ENCODE peak calls at places on chromosomes 5 and 9, in seven cellular contexts. G is H9, I is mammary epithelial cell, L is neural progenitor cell, Z is IMR-90, C is HCT116, R is K562. Q is an unnamed sample.

GRCh38 chr5:1325191-1325741 is 19.6 kb downstream of the CLPTM1L start:
- DNase-seq in I (no peak), R (no peak), Z (no peak), G (peak; percentile 8), L (no peak), C (no peak), Q (no peak)

GRCh38 chr5:36880761-36881160 is 4.2 kb downstream of the NIPBL start:
- DNase-seq in C (no peak), I (peak; percentile 25), L (no peak), G (no peak), R (no peak), Z (no peak), Q (no peak)

GRCh38 chr9:12765399-12765798 is 9.4 kb upstream of the LURAP1L start:
- DNase-seq in G (no peak), Z (no peak), L (no peak), I (peak; percentile 24), R (no peak), C (no peak), Q (no peak)

GRCh38 chr9:111886983-111887718 is 9.5 kb upstream of the UGCG start:
- DNase-seq in L (no peak), G (no peak), R (no peak), I (no peak), C (no peak), Z (no peak), Q (no peak)

GRCh38 chr9:107438211-107439030 is 51.1 kb downstream of the KLF4 start:
- DNase-seq in G (peak; percentile 81), Z (no peak), R (no peak), L (peak; percentile 62), I (no peak), C (no peak), Q (no peak)

GRCh38 chr5:65927497-65928340 is 1.3 kb downstream of the ERBIN start:
- DNase-seq in I (peak; percentile 59), Z (peak; percentile 72), R (no peak), G (no peak), L (peak; percentile 40), C (no peak), Q (peak; percentile 50)

GRCh38 chr9:93002700-93003099 is 55.4 kb downstream of the FGD3 start:
- DNase-seq in I (no peak), L (no peak), R (no peak), Z (no peak), C (no peak), G (no peak), Q (no peak)

GRCh38 chr9:34513567-34514214 is 9.1 kb downstream of the ENHO start:
- DNase-seq in I (no peak), L (peak; percentile 76), R (no peak), Z (no peak), G (peak; percentile 84), C (no peak), Q (no peak)

GRCh38 chr9:80690340-80690939 is 998.9 kb downstream of the TLE1 start:
- DNase-seq in G (no peak), Z (no peak), C (no peak), R (no peak), I (no peak), L (no peak), Q (no peak)

GRCh38 chr5:166581827-166582226 is 1709.6 kb upstream of the WWC1 start:
- DNase-seq in L (no peak), C (no peak), G (no peak), Z (no peak), R (no peak), I (peak; percentile 0), Q (no peak)

GRCh38 chr9:126002476-126003350 is 255.5 kb downstream of the PBX3 start:
- DNase-seq in G (no peak), L (no peak), I (no peak), R (no peak), Z (no peak), C (no peak), Q (no peak)

GRCh38 chr5:1312206-1312605 is 17.3 kb upstream of the TERT start:
- DNase-seq in Z (no peak), C (no peak), L (no peak), R (no peak), I (no peak), G (no peak), Q (peak; percentile 41)

GRCh38 chr5:152568101-152568500 is 163.0 kb upstream of the NMUR2 start:
- DNase-seq in I (no peak), Z (no peak), G (no peak), C (no peak), R (no peak), L (no peak), Q (no peak)

GRCh38 chr5:96198673-96199072 is 234.4 kb downstream of the PCSK1 start:
- DNase-seq in Z (peak; percentile 70), I (no peak), L (no peak), G (no peak), C (no peak), R (no peak), Q (no peak)

GRCh38 chr9:32350682-32351081 is 33.8 kb upstream of the ACO1 start:
- DNase-seq in I (peak; percentile 14), R (no peak), C (peak; percentile 10), G (no peak), Z (peak; percentile 17), L (no peak), Q (peak; percentile 42)

GRCh38 chr5:140882591-140882899 is 621 bp downstream of the PCDHA13 start:
- DNase-seq in Z (no peak), I (peak; percentile 49), R (no peak), L (peak; percentile 52), G (peak; percentile 59), C (peak; percentile 46), Q (no peak)

GRCh38 chr5:66223637-66224036 is 79.5 kb downstream of the SREK1 start:
- DNase-seq in R (peak; percentile 28), I (no peak), Z (no peak), C (peak; percentile 21), L (no peak), G (no peak), Q (no peak)

GRCh38 chr5:76953551-76954382 is 922 bp downstream of the CRHBP start:
- DNase-seq in L (peak; percentile 63), G (peak; percentile 38), R (no peak), Z (no peak), I (peak; percentile 33), C (no peak), Q (no peak)

GRCh38 chr5:3392306-3392939 is 203.2 kb upstream of the IRX1 start:
- DNase-seq in R (peak; percentile 26), G (no peak), I (no peak), C (no peak), L (no peak), Z (no peak), Q (no peak)

GRCh38 chr5:151055336-151055735 is 25.5 kb downstream of the TNIP1 start:
- DNase-seq in Z (no peak), L (no peak), R (no peak), C (no peak), G (no peak), I (no peak), Q (no peak)

GRCh38 chr5:139670369-139671095 is 22.4 kb downstream of the CXXC5 start:
- DNase-seq in I (no peak), R (no peak), Z (no peak), G (no peak), C (no peak), L (peak; percentile 52), Q (peak; percentile 96)

GRCh38 chr9:132937463-132937901 is 6.9 kb downstream of the TSC1 start:
- DNase-seq in G (no peak), C (no peak), L (no peak), I (no peak), R (no peak), Z (peak; percentile 27), Q (no peak)

GRCh38 chr5:124599048-124599973 is 147.1 kb downstream of the ZNF608 start:
- DNase-seq in Z (peak; percentile 61), R (no peak), C (no peak), G (no peak), L (no peak), I (peak; percentile 59), Q (no peak)

GRCh38 chr5:171201285-171201684 is 107.8 kb upstream of the TLX3 start:
- DNase-seq in L (peak; percentile 31), G (no peak), I (no peak), C (no peak), Z (peak; percentile 2), R (no peak), Q (no peak)

GRCh38 chr5:107431998-107432397 is 238.7 kb downstream of the EFNA5 start:
- DNase-seq in Z (peak; percentile 63), G (no peak), R (no peak), L (no peak), I (peak; percentile 70), C (no peak), Q (no peak)

GRCh38 chr5:67300321-67300720 is 103.7 kb upstream of the CD180 start:
- DNase-seq in G (no peak), I (no peak), R (no peak), C (no peak), Z (no peak), L (no peak), Q (no peak)
- H2AFZ ChIP-seq in G (no peak overlapping the region), I (peak overlapping the region; percentile 25), R (no peak overlapping the region), C (no peak overlapping the region), Z (no peak overlapping the region), L (peak overlapping the region; percentile 86), Q (no peak overlapping the region)

GRCh38 chr5:158979290-158979689 is 120.4 kb downstream of the EBF1 start:
- DNase-seq in R (no peak), Z (no peak), L (no peak), I (no peak), G (no peak), C (no peak), Q (no peak)
- H3K27ac ChIP-seq in R (no peak overlapping the region), Z (no peak overlapping the region), L (no peak overlapping the region), I (no peak overlapping the region), G (no peak overlapping the region), C (no peak overlapping the region), Q (no peak overlapping the region)

DNA sequence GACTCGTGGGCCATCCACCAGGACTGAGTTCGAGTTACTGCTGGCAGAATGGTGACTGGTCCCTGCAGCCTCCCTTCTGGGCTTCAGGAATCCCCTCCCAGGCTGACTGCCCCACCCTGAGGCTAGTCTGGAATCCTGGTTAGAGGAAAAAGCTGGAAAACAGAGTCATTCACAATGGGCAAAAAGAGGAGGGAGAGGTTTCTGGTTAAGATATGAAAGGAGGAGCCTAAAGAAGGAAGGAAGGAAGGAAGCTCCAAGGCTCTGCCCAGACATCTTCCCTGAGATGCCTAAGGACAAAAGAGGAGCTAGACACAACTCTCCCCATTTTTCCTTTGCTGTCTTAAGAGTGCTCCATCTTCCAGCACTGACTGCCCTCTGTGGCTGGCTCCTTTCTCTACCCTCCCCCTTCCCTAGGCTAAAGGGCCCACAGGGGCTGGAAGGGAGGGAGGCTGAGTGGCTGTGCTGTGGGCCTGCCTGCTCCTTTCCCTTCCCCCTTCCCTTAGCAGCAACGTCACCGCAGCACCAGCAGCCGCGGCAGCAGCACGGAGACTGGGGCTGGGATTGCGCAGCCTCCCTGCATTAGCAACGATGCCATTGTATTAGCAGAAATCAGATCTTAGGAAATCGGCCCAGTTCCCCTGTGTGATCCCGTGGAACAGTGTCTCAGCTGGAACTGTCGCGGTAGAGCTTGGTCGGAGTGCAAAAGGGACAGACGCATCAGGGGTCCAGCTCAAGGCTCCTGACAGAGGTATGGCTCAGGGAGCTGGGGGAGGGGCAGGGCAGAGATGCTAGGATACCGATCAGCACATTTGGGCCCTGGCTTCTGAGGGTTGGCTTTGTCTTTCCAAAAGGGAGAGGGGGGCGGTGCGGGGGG is 48.7 kb downstream of the RUSC2 start:
- DNase-seq in C (no peak), G (peak; percentile 75), I (peak; percentile 37), Z (peak; percentile 82), L (peak; percentile 76), R (no peak), Q (no peak)
- H2AFZ ChIP-seq in C (no peak overlapping the region), G (no peak overlapping the region), I (peak overlapping the region; percentile 84), Z (peak overlapping the region; percentile 87), L (peak overlapping the region; percentile 63), R (no peak overlapping the region), Q (no peak overlapping the region)

GRCh38 chr9:104773118-104773517 is 9.2 kb downstream of the NIPSNAP3B start:
- DNase-seq in G (no peak), I (no peak), C (no peak), R (no peak), Z (no peak), L (no peak), Q (no peak)
- H3K27ac ChIP-seq in G (no peak overlapping the region), I (no peak overlapping the region), C (no peak overlapping the region), R (no peak overlapping the region), Z (no peak overlapping the region), L (peak overlapping the region; percentile 18), Q (peak overlapping the region; percentile 18)

Q was measured in MM.1S.